ENCODE peak calls at places on chromosomes 6 and 20, in four cellular contexts. W is IMR-90, Q is K562, N is A549. V is an unnamed sample.

GRCh38 chr6:33695451-33695855 is 16.0 kb downstream of the UQCC2 start:
- DNase-seq in N (no peak), W (no peak), Q (no peak), V (no peak)

GRCh38 chr6:149896491-149896890 is 1.4 kb downstream of the RAET1E start:
- DNase-seq in W (peak), N (no peak), Q (no peak), V (no peak)

GRCh38 chr6:29553268-29554057 is 6.1 kb downstream of the UBD start:
- DNase-seq in Q (no peak), W (peak), N (peak), V (no peak)

GRCh38 chr20:23932256-23932655 is 52.7 kb upstream of the CST5 start:
- DNase-seq in Q (no peak), N (no peak), W (no peak), V (no peak)

GRCh38 chr20:54897787-54898186 is 422.4 kb downstream of the DOK5 start:
- DNase-seq in Q (no peak), N (no peak), W (no peak), V (no peak)

GRCh38 chr20:34541917-34542316 is 16.6 kb upstream of the MAP1LC3A start:
- DNase-seq in W (no peak), Q (no peak), N (no peak), V (no peak)

GRCh38 chr6:82385546-82385945 is 21.9 kb downstream of the TPBG start:
- DNase-seq in W (no peak), N (no peak), Q (no peak), V (no peak)

GRCh38 chr6:111589366-111589765 is 16.3 kb downstream of the TRAF3IP2 start:
- DNase-seq in Q (no peak), W (peak), N (peak), V (no peak)

GRCh38 chr6:167558213-167558869 is 233.5 kb downstream of the TTLL2 start:
- DNase-seq in W (no peak), Q (no peak), N (peak), V (no peak)

GRCh38 chr20:10359621-10360040 is 74.4 kb downstream of the MKKS start:
- DNase-seq in N (no peak), W (peak), Q (no peak), V (peak)

GRCh38 chr20:53914091-53914860 is 156.1 kb downstream of the BCAS1 start:
- DNase-seq in W (peak), N (no peak), Q (no peak), V (no peak)

GRCh38 chr6:167512926-167513325 is 188.0 kb downstream of the TTLL2 start:
- DNase-seq in Q (no peak), N (no peak), W (no peak), V (no peak)

GRCh38 chr6:13445005-13445743 is 42.2 kb downstream of the GFOD1 start:
- DNase-seq in W (peak), Q (peak), N (no peak), V (no peak)

DNA sequence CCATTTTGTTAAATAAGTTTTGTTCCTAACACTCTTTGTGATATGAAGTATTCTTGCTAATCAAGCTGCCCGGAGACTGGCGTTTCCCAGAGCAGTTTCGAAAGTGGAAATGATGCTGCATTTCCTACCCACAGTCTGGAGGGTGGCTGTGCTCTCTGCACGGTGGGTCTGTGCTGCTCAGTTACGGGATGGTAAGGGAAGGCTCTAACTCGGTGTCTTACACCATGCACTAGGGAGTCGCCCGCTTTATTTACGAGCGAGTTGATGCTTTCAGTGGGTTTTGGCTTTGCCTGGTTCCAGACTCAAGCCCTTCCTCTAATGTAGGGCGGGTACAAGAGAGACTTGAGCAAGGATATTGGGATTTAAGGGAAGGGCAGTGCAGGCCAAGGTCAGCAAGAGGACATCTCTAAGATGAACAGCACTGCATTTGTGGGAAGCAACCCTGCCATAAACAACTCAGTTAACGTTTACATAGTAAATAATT is 180.1 kb upstream of the AKAP12 start:
- DNase-seq in Q (no peak), W (no peak), N (peak), V (no peak)
- TF ChIP-seq ELK1 in Q (no peak), W (no peak), N (no peak), V (no peak)

GRCh38 chr6:56693246-56693607 is 50.5 kb upstream of the DST start:
- DNase-seq in N (peak), W (peak), Q (no peak), V (no peak)

GRCh38 chr6:56691201-56691595 is 48.5 kb upstream of the DST start:
- DNase-seq in N (no peak), Q (no peak), W (no peak), V (no peak)

GRCh38 chr6:56690519-56691200 is 48.0 kb upstream of the DST start:
- DNase-seq in W (peak), N (no peak), Q (no peak), V (no peak)

GRCh38 chr6:56693988-56694387 is 51.3 kb upstream of the DST start:
- DNase-seq in N (no peak), Q (no peak), W (no peak), V (no peak)

DNA sequence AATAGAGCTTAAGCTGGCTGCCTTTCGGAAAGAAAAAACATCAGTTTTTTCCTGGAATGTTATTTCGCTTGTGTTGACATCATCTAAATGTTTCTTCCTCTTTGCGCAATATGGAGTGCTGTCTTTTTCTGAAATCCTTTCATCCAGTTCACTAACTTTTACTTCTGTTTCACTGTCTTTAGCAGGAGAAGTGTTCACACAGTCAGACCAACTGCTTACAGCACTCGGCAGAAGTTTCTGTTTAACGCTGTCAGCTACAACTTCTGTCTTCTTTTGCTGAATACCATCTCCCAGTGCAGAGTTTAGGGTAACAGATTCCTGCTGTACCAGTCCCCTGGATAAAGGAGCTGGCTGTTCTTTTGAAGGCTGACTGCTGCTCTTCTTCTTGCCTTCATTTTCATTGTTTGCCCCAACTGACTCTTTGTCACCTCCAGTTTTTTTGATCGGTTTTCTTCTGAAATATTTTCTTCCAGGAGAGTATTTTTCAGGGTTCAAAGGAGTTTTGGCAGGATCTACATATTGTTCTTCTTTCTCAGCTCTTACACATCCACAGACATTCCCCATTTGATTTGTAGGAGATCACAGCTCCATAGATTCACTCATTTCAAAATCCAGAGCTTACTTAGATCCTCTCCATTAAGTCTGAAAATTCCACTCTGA is 50.0 kb upstream of the DST start:
- DNase-seq in Q (no peak), N (no peak), W (peak), V (no peak)
- TF ChIP-seq ELK1 in Q (no peak), N (no peak), W (no peak), V (no peak)

DNA sequence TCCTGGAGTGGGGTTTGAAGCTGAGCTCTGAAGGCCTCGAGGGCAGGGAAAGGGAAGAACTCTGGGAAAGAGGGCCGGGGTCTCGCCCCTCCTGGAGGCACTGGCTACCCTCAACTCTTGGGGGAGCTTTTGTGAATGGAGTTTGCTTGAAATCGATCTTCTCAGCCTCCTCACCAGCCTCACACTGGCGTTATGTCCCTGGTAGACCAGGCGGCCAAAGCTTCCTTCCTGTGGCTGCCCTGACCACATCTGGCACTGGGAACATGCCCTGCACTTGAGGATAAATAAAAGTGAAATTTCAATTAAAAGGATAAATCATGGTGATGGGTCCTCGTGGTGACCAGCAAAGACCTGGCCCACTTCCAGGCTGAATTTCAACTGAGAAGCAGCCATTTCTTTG is 234.7 kb downstream of the TAF4 start:
- DNase-seq in N (no peak), Q (no peak), W (no peak), V (no peak)
- TF ChIP-seq ELK1 in N (no peak), Q (no peak), W (no peak), V (no peak)

GRCh38 chr20:17525650-17526049 is 5.5 kb downstream of the BFSP1 start:
- DNase-seq in Q (peak), N (peak), W (no peak), V (no peak)
- TF ChIP-seq ELK1 in Q (no peak), N (no peak), W (no peak), V (no peak)

GRCh38 chr6:140490086-140490485 is 1115.6 kb upstream of the CITED2 start:
- DNase-seq in W (peak), N (no peak), Q (no peak), V (no peak)

GRCh38 chr6:140499607-140500006 is 1125.2 kb upstream of the CITED2 start:
- DNase-seq in W (no peak), N (no peak), Q (no peak), V (no peak)

GRCh38 chr6:140494321-140495085 is 1120.1 kb upstream of the CITED2 start:
- DNase-seq in N (no peak), W (no peak), Q (no peak), V (no peak)
- TF ChIP-seq ELK1 in N (no peak), W (no peak), Q (no peak), V (no peak)